ENCODE peak calls at places on chromosomes 6 and 20, in four cellular contexts. One of them, this sample, is unnamed.

GRCh38 chr20:49043000-49043399 is 3.1 kb upstream of the CSE1L start:
- DNase-seq in stimulated activated naive CD8-positive, alpha-beta T cell treated with anti-CD3 and anti-CD28 coated beads, Interleukin-15, Interleukin-2, amounts not matched to agents 100 U/mL and 50 U/mL, for 24 hours: no peak
- DNase-seq in ascending aorta: no peak
- DNase-seq in KG1: no peak
- DNase-seq in this sample: no peak

GRCh38 chr6:122726649-122727048 is 52.9 kb upstream of the FABP7 start:
- DNase-seq in ascending aorta: no peak
- DNase-seq in KG1: no peak
- DNase-seq in stimulated activated naive CD8-positive, alpha-beta T cell treated with anti-CD3 and anti-CD28 coated beads, Interleukin-15, Interleukin-2, amounts not matched to agents 100 U/mL and 50 U/mL, for 24 hours: no peak
- DNase-seq in this sample: no peak

GRCh38 chr6:160520043-160520904 is 143.8 kb downstream of the LPA start:
- DNase-seq in KG1: peak
- DNase-seq in stimulated activated naive CD8-positive, alpha-beta T cell treated with anti-CD3 and anti-CD28 coated beads, Interleukin-15, Interleukin-2, amounts not matched to agents 100 U/mL and 50 U/mL, for 24 hours: peak
- DNase-seq in ascending aorta: no peak
- DNase-seq in this sample: peak

GRCh38 chr6:162364488-162364887 is 363.1 kb downstream of the PRKN start:
- DNase-seq in KG1: no peak
- DNase-seq in stimulated activated naive CD8-positive, alpha-beta T cell treated with anti-CD3 and anti-CD28 coated beads, Interleukin-15, Interleukin-2, amounts not matched to agents 100 U/mL and 50 U/mL, for 24 hours: no peak
- DNase-seq in ascending aorta: no peak
- DNase-seq in this sample: no peak

GRCh38 chr6:125812394-125813231 is 21.9 kb downstream of the NCOA7 start:
- DNase-seq in ascending aorta: no peak
- DNase-seq in KG1: no peak
- DNase-seq in stimulated activated naive CD8-positive, alpha-beta T cell treated with anti-CD3 and anti-CD28 coated beads, Interleukin-15, Interleukin-2, amounts not matched to agents 100 U/mL and 50 U/mL, for 24 hours: no peak
- DNase-seq in this sample: no peak

GRCh38 chr6:154352898-154353585 is 3.6 kb downstream of the IPCEF1 start:
- DNase-seq in ascending aorta: no peak
- DNase-seq in KG1: no peak
- DNase-seq in stimulated activated naive CD8-positive, alpha-beta T cell treated with anti-CD3 and anti-CD28 coated beads, Interleukin-15, Interleukin-2, amounts not matched to agents 100 U/mL and 50 U/mL, for 24 hours: peak
- DNase-seq in this sample: peak

GRCh38 chr6:8006208-8006607 is 58.0 kb downstream of the BLOC1S5 start:
- DNase-seq in stimulated activated naive CD8-positive, alpha-beta T cell treated with anti-CD3 and anti-CD28 coated beads, Interleukin-15, Interleukin-2, amounts not matched to agents 100 U/mL and 50 U/mL, for 24 hours: no peak
- DNase-seq in ascending aorta: no peak
- DNase-seq in KG1: no peak
- DNase-seq in this sample: no peak

GRCh38 chr20:37282558-37282957 is 6.9 kb upstream of the MANBAL start:
- DNase-seq in ascending aorta: no peak
- DNase-seq in stimulated activated naive CD8-positive, alpha-beta T cell treated with anti-CD3 and anti-CD28 coated beads, Interleukin-15, Interleukin-2, amounts not matched to agents 100 U/mL and 50 U/mL, for 24 hours: no peak
- DNase-seq in KG1: no peak
- DNase-seq in this sample: no peak

GRCh38 chr6:81130071-81130470 is 622.4 kb downstream of the TENT5A start:
- DNase-seq in stimulated activated naive CD8-positive, alpha-beta T cell treated with anti-CD3 and anti-CD28 coated beads, Interleukin-15, Interleukin-2, amounts not matched to agents 100 U/mL and 50 U/mL, for 24 hours: no peak
- DNase-seq in ascending aorta: no peak
- DNase-seq in KG1: no peak
- DNase-seq in this sample: no peak

GRCh38 chr6:64683682-64684081 is 1023.3 kb downstream of the EYS start:
- DNase-seq in stimulated activated naive CD8-positive, alpha-beta T cell treated with anti-CD3 and anti-CD28 coated beads, Interleukin-15, Interleukin-2, amounts not matched to agents 100 U/mL and 50 U/mL, for 24 hours: no peak
- DNase-seq in ascending aorta: no peak
- DNase-seq in KG1: no peak
- DNase-seq in this sample: no peak

GRCh38 chr6:42520786-42521607 is 42.8 kb upstream of the UBR2 start:
- DNase-seq in stimulated activated naive CD8-positive, alpha-beta T cell treated with anti-CD3 and anti-CD28 coated beads, Interleukin-15, Interleukin-2, amounts not matched to agents 100 U/mL and 50 U/mL, for 24 hours: peak
- DNase-seq in KG1: peak
- DNase-seq in ascending aorta: no peak
- DNase-seq in this sample: no peak

GRCh38 chr20:16537918-16538317 is 35.3 kb downstream of the KIF16B start:
- DNase-seq in stimulated activated naive CD8-positive, alpha-beta T cell treated with anti-CD3 and anti-CD28 coated beads, Interleukin-15, Interleukin-2, amounts not matched to agents 100 U/mL and 50 U/mL, for 24 hours: no peak
- DNase-seq in KG1: no peak
- DNase-seq in ascending aorta: no peak
- DNase-seq in this sample: no peak

GRCh38 chr6:13432526-13433218 is 54.7 kb downstream of the GFOD1 start:
- DNase-seq in ascending aorta: no peak
- DNase-seq in KG1: no peak
- DNase-seq in stimulated activated naive CD8-positive, alpha-beta T cell treated with anti-CD3 and anti-CD28 coated beads, Interleukin-15, Interleukin-2, amounts not matched to agents 100 U/mL and 50 U/mL, for 24 hours: no peak
- DNase-seq in this sample: no peak

GRCh38 chr6:51640016-51640415 is 447.4 kb downstream of the PKHD1 start:
- DNase-seq in KG1: no peak
- DNase-seq in ascending aorta: no peak
- DNase-seq in stimulated activated naive CD8-positive, alpha-beta T cell treated with anti-CD3 and anti-CD28 coated beads, Interleukin-15, Interleukin-2, amounts not matched to agents 100 U/mL and 50 U/mL, for 24 hours: no peak
- DNase-seq in this sample: no peak